ENCODE peak calls at places on chromosomes 11 and 22, in ten cellular contexts. One of them, this sample, is unnamed.

GRCh38 chr11:74701351-74701750 is 29.9 kb downstream of the CHRDL2 start:
- DNase-seq in CD4-positive, alpha-beta T cell: no peak
- DNase-seq in CD8-positive, alpha-beta memory T cell: no peak
- DNase-seq in psoas muscle: no peak
- DNase-seq in fibroblast of lung: no peak
- DNase-seq in CD4-positive, CD25-positive, alpha-beta regulatory T cell: no peak
- DNase-seq in CD8-positive, alpha-beta T cell: no peak
- DNase-seq in OCI-LY7: peak
- DNase-seq in RWPE1: no peak
- DNase-seq in aorta: no peak
- DNase-seq in this sample: no peak

GRCh38 chr11:121625784-121626506 is 173.2 kb upstream of the SORL1-AS1 start:
- DNase-seq in CD4-positive, alpha-beta T cell: no peak
- DNase-seq in CD8-positive, alpha-beta memory T cell: no peak
- DNase-seq in psoas muscle: no peak
- DNase-seq in fibroblast of lung: no peak
- DNase-seq in CD4-positive, CD25-positive, alpha-beta regulatory T cell: no peak
- DNase-seq in CD8-positive, alpha-beta T cell: no peak
- DNase-seq in OCI-LY7: no peak
- DNase-seq in RWPE1: no peak
- DNase-seq in aorta: no peak
- DNase-seq in this sample: no peak

GRCh38 chr22:43239102-43239875 is 52.4 kb upstream of the TTLL12 start:
- DNase-seq in CD4-positive, alpha-beta T cell: no peak
- DNase-seq in CD8-positive, alpha-beta memory T cell: no peak
- DNase-seq in psoas muscle: no peak
- DNase-seq in fibroblast of lung: no peak
- DNase-seq in CD4-positive, CD25-positive, alpha-beta regulatory T cell: no peak
- DNase-seq in CD8-positive, alpha-beta T cell: no peak
- DNase-seq in OCI-LY7: no peak
- DNase-seq in RWPE1: no peak
- DNase-seq in aorta: no peak
- DNase-seq in this sample: no peak

GRCh38 chr11:21820176-21820575 is 372.7 kb upstream of the ANO5 start:
- DNase-seq in CD4-positive, alpha-beta T cell: no peak
- DNase-seq in CD8-positive, alpha-beta memory T cell: no peak
- DNase-seq in psoas muscle: no peak
- DNase-seq in fibroblast of lung: no peak
- DNase-seq in CD4-positive, CD25-positive, alpha-beta regulatory T cell: no peak
- DNase-seq in CD8-positive, alpha-beta T cell: no peak
- DNase-seq in OCI-LY7: no peak
- DNase-seq in RWPE1: no peak
- DNase-seq in aorta: no peak
- DNase-seq in this sample: no peak

GRCh38 chr11:35272391-35272821 is 133.4 kb downstream of the CD44 start:
- DNase-seq in CD4-positive, alpha-beta T cell: peak
- DNase-seq in CD8-positive, alpha-beta memory T cell: peak
- DNase-seq in psoas muscle: no peak
- DNase-seq in fibroblast of lung: no peak
- DNase-seq in CD4-positive, CD25-positive, alpha-beta regulatory T cell: peak
- DNase-seq in CD8-positive, alpha-beta T cell: peak
- DNase-seq in OCI-LY7: no peak
- DNase-seq in RWPE1: no peak
- DNase-seq in aorta: peak
- DNase-seq in this sample: no peak

GRCh38 chr11:110046759-110047386 is 46.3 kb upstream of the ZC3H12C start:
- DNase-seq in CD4-positive, alpha-beta T cell: no peak
- DNase-seq in CD8-positive, alpha-beta memory T cell: no peak
- DNase-seq in psoas muscle: no peak
- DNase-seq in fibroblast of lung: no peak
- DNase-seq in CD4-positive, CD25-positive, alpha-beta regulatory T cell: no peak
- DNase-seq in CD8-positive, alpha-beta T cell: no peak
- DNase-seq in OCI-LY7: no peak
- DNase-seq in RWPE1: no peak
- DNase-seq in aorta: no peak
- DNase-seq in this sample: no peak

GRCh38 chr11:10351768-10352641 is 47.1 kb downstream of the ADM start:
- DNase-seq in CD4-positive, alpha-beta T cell: no peak
- DNase-seq in CD8-positive, alpha-beta memory T cell: no peak
- DNase-seq in psoas muscle: peak
- DNase-seq in fibroblast of lung: peak
- DNase-seq in CD4-positive, CD25-positive, alpha-beta regulatory T cell: no peak
- DNase-seq in CD8-positive, alpha-beta T cell: no peak
- DNase-seq in OCI-LY7: no peak
- DNase-seq in RWPE1: no peak
- DNase-seq in aorta: peak
- DNase-seq in this sample: no peak

GRCh38 chr11:118660646-118661424 is 18.6 kb downstream of the TREH start:
- DNase-seq in CD4-positive, alpha-beta T cell: no peak
- DNase-seq in CD8-positive, alpha-beta memory T cell: no peak
- DNase-seq in psoas muscle: no peak
- DNase-seq in fibroblast of lung: no peak
- DNase-seq in CD4-positive, CD25-positive, alpha-beta regulatory T cell: no peak
- DNase-seq in CD8-positive, alpha-beta T cell: no peak
- DNase-seq in OCI-LY7: no peak
- DNase-seq in RWPE1: no peak
- DNase-seq in aorta: no peak
- DNase-seq in this sample: no peak

GRCh38 chr11:75530577-75530976 is 4.8 kb upstream of the GDPD5 start:
- DNase-seq in CD4-positive, alpha-beta T cell: no peak
- DNase-seq in CD8-positive, alpha-beta memory T cell: no peak
- DNase-seq in psoas muscle: no peak
- DNase-seq in fibroblast of lung: no peak
- DNase-seq in CD4-positive, CD25-positive, alpha-beta regulatory T cell: no peak
- DNase-seq in CD8-positive, alpha-beta T cell: no peak
- DNase-seq in OCI-LY7: no peak
- DNase-seq in RWPE1: no peak
- DNase-seq in aorta: no peak
- DNase-seq in this sample: no peak

GRCh38 chr22:37472418-37473006 is 13.7 kb downstream of the MFNG start:
- DNase-seq in CD4-positive, alpha-beta T cell: peak
- DNase-seq in CD8-positive, alpha-beta memory T cell: peak
- DNase-seq in psoas muscle: no peak
- DNase-seq in fibroblast of lung: no peak
- DNase-seq in CD4-positive, CD25-positive, alpha-beta regulatory T cell: peak
- DNase-seq in CD8-positive, alpha-beta T cell: peak
- DNase-seq in OCI-LY7: peak
- DNase-seq in RWPE1: peak
- DNase-seq in aorta: no peak
- DNase-seq in this sample: no peak

GRCh38 chr11:77278595-77279506 is 22.6 kb downstream of the GDPD4 start:
- DNase-seq in CD4-positive, alpha-beta T cell: no peak
- DNase-seq in CD8-positive, alpha-beta memory T cell: no peak
- DNase-seq in psoas muscle: no peak
- DNase-seq in fibroblast of lung: peak
- DNase-seq in CD4-positive, CD25-positive, alpha-beta regulatory T cell: no peak
- DNase-seq in CD8-positive, alpha-beta T cell: no peak
- DNase-seq in OCI-LY7: no peak
- DNase-seq in RWPE1: peak
- DNase-seq in aorta: no peak
- DNase-seq in this sample: no peak

GRCh38 chr11:58390551-58391063 is 16.1 kb downstream of the OR5B3 start:
- DNase-seq in CD4-positive, alpha-beta T cell: no peak
- DNase-seq in CD8-positive, alpha-beta memory T cell: no peak
- DNase-seq in psoas muscle: no peak
- DNase-seq in fibroblast of lung: no peak
- DNase-seq in CD4-positive, CD25-positive, alpha-beta regulatory T cell: no peak
- DNase-seq in CD8-positive, alpha-beta T cell: no peak
- DNase-seq in OCI-LY7: no peak
- DNase-seq in RWPE1: no peak
- DNase-seq in aorta: peak
- DNase-seq in this sample: no peak

GRCh38 chr11:117772360-117772759 is 24.7 kb downstream of the DSCAML1 start:
- DNase-seq in CD4-positive, alpha-beta T cell: no peak
- DNase-seq in CD8-positive, alpha-beta memory T cell: no peak
- DNase-seq in psoas muscle: no peak
- DNase-seq in fibroblast of lung: no peak
- DNase-seq in CD4-positive, CD25-positive, alpha-beta regulatory T cell: no peak
- DNase-seq in CD8-positive, alpha-beta T cell: no peak
- DNase-seq in OCI-LY7: no peak
- DNase-seq in RWPE1: no peak
- DNase-seq in aorta: no peak
- DNase-seq in this sample: no peak

GRCh38 chr11:8870461-8871282 is 40.3 kb upstream of the AKIP1 start:
- DNase-seq in CD4-positive, alpha-beta T cell: no peak
- DNase-seq in CD8-positive, alpha-beta memory T cell: no peak
- DNase-seq in psoas muscle: peak
- DNase-seq in fibroblast of lung: peak
- DNase-seq in CD4-positive, CD25-positive, alpha-beta regulatory T cell: peak
- DNase-seq in CD8-positive, alpha-beta T cell: no peak
- DNase-seq in OCI-LY7: no peak
- DNase-seq in RWPE1: peak
- DNase-seq in aorta: peak
- DNase-seq in this sample: peak

GRCh38 chr22:41801147-41801819 is 804 bp downstream of the CCDC134 start:
- DNase-seq in CD4-positive, alpha-beta T cell: no peak
- DNase-seq in CD8-positive, alpha-beta memory T cell: no peak
- DNase-seq in psoas muscle: no peak
- DNase-seq in fibroblast of lung: no peak
- DNase-seq in CD4-positive, CD25-positive, alpha-beta regulatory T cell: peak
- DNase-seq in CD8-positive, alpha-beta T cell: no peak
- DNase-seq in OCI-LY7: peak
- DNase-seq in RWPE1: no peak
- DNase-seq in aorta: peak
- DNase-seq in this sample: no peak

GRCh38 chr11:95242990-95243590 is 12.1 kb upstream of the SESN3 start:
- DNase-seq in CD4-positive, alpha-beta T cell: no peak
- DNase-seq in CD8-positive, alpha-beta memory T cell: no peak
- DNase-seq in psoas muscle: no peak
- DNase-seq in fibroblast of lung: no peak
- DNase-seq in CD4-positive, CD25-positive, alpha-beta regulatory T cell: no peak
- DNase-seq in CD8-positive, alpha-beta T cell: no peak
- DNase-seq in OCI-LY7: no peak
- DNase-seq in RWPE1: no peak
- DNase-seq in aorta: no peak
- DNase-seq in this sample: no peak

GRCh38 chr22:29840498-29840897 is 2.4 kb upstream of the ASCC2 start:
- DNase-seq in CD4-positive, alpha-beta T cell: no peak
- DNase-seq in CD8-positive, alpha-beta memory T cell: no peak
- DNase-seq in psoas muscle: no peak
- DNase-seq in fibroblast of lung: no peak
- DNase-seq in CD4-positive, CD25-positive, alpha-beta regulatory T cell: no peak
- DNase-seq in CD8-positive, alpha-beta T cell: no peak
- DNase-seq in OCI-LY7: no peak
- DNase-seq in RWPE1: no peak
- DNase-seq in aorta: no peak
- DNase-seq in this sample: no peak

GRCh38 chr22:30575011-30575671 is 676 bp upstream of the GAL3ST1 start:
- DNase-seq in CD4-positive, alpha-beta T cell: no peak
- DNase-seq in CD8-positive, alpha-beta memory T cell: no peak
- DNase-seq in psoas muscle: peak
- DNase-seq in fibroblast of lung: peak
- DNase-seq in CD4-positive, CD25-positive, alpha-beta regulatory T cell: no peak
- DNase-seq in CD8-positive, alpha-beta T cell: no peak
- DNase-seq in OCI-LY7: no peak
- DNase-seq in RWPE1: no peak
- DNase-seq in aorta: peak
- DNase-seq in this sample: no peak

DNA sequence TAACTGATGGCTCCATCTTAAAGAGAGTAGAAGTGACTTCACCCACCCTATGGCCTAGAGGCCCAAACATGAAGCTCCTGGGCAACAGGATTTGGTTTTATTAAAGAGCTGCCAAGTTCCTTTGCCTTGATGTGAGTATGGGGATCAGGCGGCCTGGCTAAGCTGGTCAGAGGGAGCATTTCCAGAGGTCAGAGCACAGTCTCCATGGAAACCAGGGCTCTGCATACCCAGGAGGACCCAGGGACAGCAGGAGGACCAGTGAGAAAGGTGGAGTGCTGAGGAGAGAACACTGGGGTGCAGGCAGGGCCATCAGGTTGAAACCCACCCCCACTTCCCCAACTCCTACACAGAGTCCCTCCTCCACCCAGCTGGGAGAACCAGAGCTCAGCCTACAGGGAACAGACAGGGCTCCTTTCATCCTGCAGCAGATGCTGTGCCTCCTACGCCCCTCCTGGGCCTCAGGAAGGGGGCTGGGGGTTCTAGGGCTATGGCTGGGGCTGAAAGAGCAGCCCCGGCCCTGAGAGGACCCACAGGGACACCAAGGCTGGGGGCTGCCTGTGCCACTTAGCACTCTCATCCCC is 13.9 kb upstream of the P2RY6 start:
- DNase-seq in CD4-positive, alpha-beta T cell: no peak
- DNase-seq in CD8-positive, alpha-beta memory T cell: no peak
- DNase-seq in psoas muscle: no peak
- DNase-seq in fibroblast of lung: no peak
- DNase-seq in CD4-positive, CD25-positive, alpha-beta regulatory T cell: no peak
- DNase-seq in CD8-positive, alpha-beta T cell: no peak
- DNase-seq in OCI-LY7: no peak
- DNase-seq in RWPE1: no peak
- DNase-seq in aorta: no peak
- DNase-seq in this sample: no peak
- H3K27ac ChIP-seq in CD4-positive, alpha-beta T cell: no peak
- H3K27ac ChIP-seq in CD8-positive, alpha-beta memory T cell: no peak
- H3K27ac ChIP-seq in psoas muscle: peak
- H3K27ac ChIP-seq in fibroblast of lung: peak
- H3K27ac ChIP-seq in CD4-positive, CD25-positive, alpha-beta regulatory T cell: no peak
- H3K27ac ChIP-seq in CD8-positive, alpha-beta T cell: no peak
- H3K27ac ChIP-seq in OCI-LY7: no peak
- H3K27ac ChIP-seq in RWPE1: no peak
- H3K27ac ChIP-seq in aorta: peak
- H3K27ac ChIP-seq in this sample: peak

GRCh38 chr11:128604723-128605122 is 17.4 kb upstream of the ETS1 start:
- DNase-seq in CD4-positive, alpha-beta T cell: no peak
- DNase-seq in CD8-positive, alpha-beta memory T cell: no peak
- DNase-seq in psoas muscle: no peak
- DNase-seq in fibroblast of lung: no peak
- DNase-seq in CD4-positive, CD25-positive, alpha-beta regulatory T cell: no peak
- DNase-seq in CD8-positive, alpha-beta T cell: no peak
- DNase-seq in OCI-LY7: no peak
- DNase-seq in RWPE1: no peak
- DNase-seq in aorta: no peak
- DNase-seq in this sample: no peak
- H3K27ac ChIP-seq in CD4-positive, alpha-beta T cell: no peak
- H3K27ac ChIP-seq in CD8-positive, alpha-beta memory T cell: no peak
- H3K27ac ChIP-seq in psoas muscle: peak
- H3K27ac ChIP-seq in fibroblast of lung: no peak
- H3K27ac ChIP-seq in CD4-positive, CD25-positive, alpha-beta regulatory T cell: no peak
- H3K27ac ChIP-seq in CD8-positive, alpha-beta T cell: no peak
- H3K27ac ChIP-seq in OCI-LY7: peak
- H3K27ac ChIP-seq in RWPE1: no peak
- H3K27ac ChIP-seq in aorta: no peak
- H3K27ac ChIP-seq in this sample: no peak

GRCh38 chr11:69059429-69059828 is 10.7 kb downstream of the TPCN2 start:
- DNase-seq in CD4-positive, alpha-beta T cell: no peak
- DNase-seq in CD8-positive, alpha-beta memory T cell: no peak
- DNase-seq in psoas muscle: no peak
- DNase-seq in fibroblast of lung: no peak
- DNase-seq in CD4-positive, CD25-positive, alpha-beta regulatory T cell: no peak
- DNase-seq in CD8-positive, alpha-beta T cell: no peak
- DNase-seq in OCI-LY7: no peak
- DNase-seq in RWPE1: no peak
- DNase-seq in aorta: no peak
- DNase-seq in this sample: no peak
- H3K27ac ChIP-seq in CD4-positive, alpha-beta T cell: no peak
- H3K27ac ChIP-seq in CD8-positive, alpha-beta memory T cell: no peak
- H3K27ac ChIP-seq in psoas muscle: no peak
- H3K27ac ChIP-seq in fibroblast of lung: no peak
- H3K27ac ChIP-seq in CD4-positive, CD25-positive, alpha-beta regulatory T cell: no peak
- H3K27ac ChIP-seq in CD8-positive, alpha-beta T cell: no peak
- H3K27ac ChIP-seq in OCI-LY7: no peak
- H3K27ac ChIP-seq in RWPE1: no peak
- H3K27ac ChIP-seq in aorta: no peak
- H3K27ac ChIP-seq in this sample: no peak

GRCh38 chr22:47835726-47836125 is 1073.3 kb downstream of the TBC1D22A start:
- DNase-seq in CD4-positive, alpha-beta T cell: no peak
- DNase-seq in CD8-positive, alpha-beta memory T cell: no peak
- DNase-seq in psoas muscle: no peak
- DNase-seq in fibroblast of lung: peak
- DNase-seq in CD4-positive, CD25-positive, alpha-beta regulatory T cell: no peak
- DNase-seq in CD8-positive, alpha-beta T cell: no peak
- DNase-seq in OCI-LY7: no peak
- DNase-seq in RWPE1: peak
- DNase-seq in aorta: no peak
- DNase-seq in this sample: peak
- H3K27ac ChIP-seq in CD4-positive, alpha-beta T cell: no peak
- H3K27ac ChIP-seq in CD8-positive, alpha-beta memory T cell: no peak
- H3K27ac ChIP-seq in psoas muscle: no peak
- H3K27ac ChIP-seq in fibroblast of lung: no peak
- H3K27ac ChIP-seq in CD4-positive, CD25-positive, alpha-beta regulatory T cell: no peak
- H3K27ac ChIP-seq in CD8-positive, alpha-beta T cell: no peak
- H3K27ac ChIP-seq in OCI-LY7: no peak
- H3K27ac ChIP-seq in RWPE1: peak
- H3K27ac ChIP-seq in aorta: no peak
- H3K27ac ChIP-seq in this sample: no peak